ENCODE peak calls at places on chromosomes 13 and 19, in eight cellular contexts. R, X, H, B, M, K, C and O are unnamed samples.

GRCh38 chr13:34750078-34750703 is 191.9 kb upstream of the NBEA start:
- DNase-seq in R (no peak), X (peak), H (no peak), B (no peak), M (no peak), K (no peak), C (no peak), O (peak)

GRCh38 chr13:63625869-63626268 is 2210.2 kb upstream of the PCDH20 start:
- DNase-seq in R (peak), X (no peak), H (no peak), B (no peak), M (no peak), K (no peak), C (no peak), O (no peak)

GRCh38 chr19:16588089-16588823 is 16.0 kb upstream of the SLC35E1 start:
- DNase-seq in R (no peak), X (no peak), H (peak), B (peak), M (no peak), K (no peak), C (peak), O (no peak)

GRCh38 chr19:8595651-8596050 is 14.9 kb downstream of the ADAMTS10 start:
- DNase-seq in R (no peak), X (no peak), H (no peak), B (no peak), M (no peak), K (no peak), C (no peak), O (no peak)

GRCh38 chr13:50299546-50300249 is 284.5 kb downstream of the KCNRG start:
- DNase-seq in R (no peak), X (no peak), H (no peak), B (no peak), M (no peak), K (peak), C (no peak), O (no peak)

GRCh38 chr13:81686877-81687276 is 1346.0 kb upstream of the SPRY2 start:
- DNase-seq in R (no peak), X (no peak), H (no peak), B (no peak), M (no peak), K (no peak), C (no peak), O (no peak)

GRCh38 chr19:7083076-7083956 is 13.8 kb downstream of the ZNF557 start:
- DNase-seq in R (peak), X (no peak), H (no peak), B (no peak), M (peak), K (no peak), C (no peak), O (no peak)

GRCh38 chr19:1615156-1615765 is 10.0 kb upstream of the UQCR11 start:
- DNase-seq in R (no peak), X (no peak), H (no peak), B (no peak), M (no peak), K (no peak), C (no peak), O (no peak)

GRCh38 chr13:28611021-28611420 is 47.9 kb upstream of the POMP start:
- DNase-seq in R (no peak), X (no peak), H (no peak), B (no peak), M (no peak), K (no peak), C (no peak), O (no peak)

GRCh38 chr13:112690242-112690943 is 555 bp downstream of the ATP11A start:
- DNase-seq in R (no peak), X (no peak), H (peak), B (peak), M (no peak), K (no peak), C (no peak), O (no peak)

GRCh38 chr19:38815059-38816001 is 2.6 kb upstream of the LGALS4 start:
- DNase-seq in R (no peak), X (no peak), H (no peak), B (no peak), M (no peak), K (no peak), C (no peak), O (no peak)

GRCh38 chr13:40589285-40590109 is 76.9 kb downstream of the FOXO1 start:
- DNase-seq in R (peak), X (no peak), H (no peak), B (peak), M (no peak), K (no peak), C (peak), O (no peak)

GRCh38 chr19:45876411-45877197 is 9.3 kb downstream of the IRF2BP1 start:
- DNase-seq in R (no peak), X (no peak), H (peak), B (no peak), M (no peak), K (no peak), C (no peak), O (no peak)

GRCh38 chr19:48454150-48454730 is 1.1 kb upstream of the KCNJ14 start:
- DNase-seq in R (no peak), X (no peak), H (no peak), B (no peak), M (no peak), K (no peak), C (no peak), O (no peak)

GRCh38 chr13:32038353-32038752 is 6.8 kb downstream of the FRY start:
- DNase-seq in R (no peak), X (no peak), H (no peak), B (no peak), M (no peak), K (no peak), C (no peak), O (no peak)

GRCh38 chr13:29125934-29126424 is 305.8 kb downstream of the MTUS2 start:
- DNase-seq in R (no peak), X (no peak), H (no peak), B (no peak), M (no peak), K (no peak), C (no peak), O (no peak)

GRCh38 chr19:28292822-28293500 is 920.0 kb downstream of the UQCRFS1 start:
- DNase-seq in R (no peak), X (peak), H (no peak), B (no peak), M (no peak), K (no peak), C (no peak), O (peak)

GRCh38 chr19:6217752-6218403 is 61.9 kb downstream of the MLLT1 start:
- DNase-seq in R (no peak), X (no peak), H (no peak), B (no peak), M (no peak), K (no peak), C (no peak), O (no peak)

GRCh38 chr13:52743569-52743968 is 3.9 kb upstream of the CNMD start:
- DNase-seq in R (no peak), X (no peak), H (no peak), B (no peak), M (no peak), K (no peak), C (no peak), O (no peak)

GRCh38 chr13:59531571-59532091 is 632.1 kb downstream of the DIAPH3 start:
- DNase-seq in R (peak), X (peak), H (no peak), B (no peak), M (peak), K (no peak), C (no peak), O (peak)

GRCh38 chr19:3025516-3025890 is 3.6 kb downstream of the TLE2 start:
- DNase-seq in R (no peak), X (no peak), H (no peak), B (no peak), M (no peak), K (no peak), C (no peak), O (no peak)

GRCh38 chr19:7704280-7705060 is 2.5 kb upstream of the FCER2 start:
- DNase-seq in R (no peak), X (no peak), H (no peak), B (no peak), M (no peak), K (no peak), C (no peak), O (no peak)

GRCh38 chr19:8610041-8610927 is at the start of gene ADAMTS10:
- DNase-seq in R (no peak), X (no peak), H (peak), B (peak), M (no peak), K (no peak), C (peak), O (no peak)

GRCh38 chr13:31234729-31235128 is 35.0 kb downstream of the B3GLCT start:
- DNase-seq in R (peak), X (peak), H (no peak), B (no peak), M (no peak), K (no peak), C (no peak), O (peak)

GRCh38 chr19:6011206-6011605 is 33.3 kb upstream of the RANBP3 start:
- DNase-seq in R (no peak), X (no peak), H (no peak), B (no peak), M (no peak), K (no peak), C (no peak), O (no peak)

GRCh38 chr19:36215276-36216171 is 618 bp downstream of the ZNF146 start:
- DNase-seq in R (peak), X (no peak), H (peak), B (no peak), M (no peak), K (no peak), C (no peak), O (no peak)

GRCh38 chr19:40348961-40349507 is 539 bp downstream of the PLD3 start:
- DNase-seq in R (peak), X (no peak), H (no peak), B (no peak), M (no peak), K (peak), C (peak), O (no peak)

GRCh38 chr19:49985926-49986325 is 25.0 kb upstream of the SIGLEC11 start:
- DNase-seq in R (peak), X (no peak), H (no peak), B (no peak), M (no peak), K (no peak), C (no peak), O (no peak)

GRCh38 chr13:50275392-50276063 is 260.3 kb downstream of the KCNRG start:
- DNase-seq in R (no peak), X (no peak), H (no peak), B (no peak), M (no peak), K (no peak), C (no peak), O (no peak)

GRCh38 chr13:114129649-114130062 is 2.8 kb downstream of the RASA3 start:
- DNase-seq in R (no peak), X (no peak), H (peak), B (no peak), M (no peak), K (no peak), C (no peak), O (no peak)

GRCh38 chr13:48160879-48161278 is 66.0 kb upstream of the MED4 start:
- DNase-seq in R (peak), X (no peak), H (no peak), B (no peak), M (no peak), K (no peak), C (no peak), O (no peak)